ENCODE peak calls at places on chromosome 12, in five cellular contexts. One of them, this sample, is unnamed.
A peak's percentile ranks its signal among the peaks of the same experiment; 100 is the strongest.

GRCh38 chr12:76300297-76300665 is 47.9 kb downstream of the BBS10 start:
- DNase-seq in CD8-positive, alpha-beta memory T cell: no peak
- DNase-seq in fibroblast of lung: no peak
- DNase-seq in esophagus squamous epithelium: no peak
- DNase-seq in naive thymus-derived CD4-positive, alpha-beta T cell: no peak
- DNase-seq in this sample: no peak

GRCh38 chr12:91496337-91496736 is 313.7 kb upstream of the DCN start:
- DNase-seq in CD8-positive, alpha-beta memory T cell: no peak
- DNase-seq in fibroblast of lung: no peak
- DNase-seq in esophagus squamous epithelium: no peak
- DNase-seq in naive thymus-derived CD4-positive, alpha-beta T cell: no peak
- DNase-seq in this sample: no peak

GRCh38 chr12:53751336-53752191 is at the start of gene CISTR:
- DNase-seq in CD8-positive, alpha-beta memory T cell: no peak
- DNase-seq in fibroblast of lung: no peak
- DNase-seq in esophagus squamous epithelium: no peak
- DNase-seq in naive thymus-derived CD4-positive, alpha-beta T cell: no peak
- DNase-seq in this sample: no peak

GRCh38 chr12:26047401-26048226 is 77.2 kb downstream of the BHLHE41 start:
- DNase-seq in CD8-positive, alpha-beta memory T cell: no peak
- DNase-seq in fibroblast of lung: no peak
- DNase-seq in esophagus squamous epithelium: no peak
- DNase-seq in naive thymus-derived CD4-positive, alpha-beta T cell: no peak
- DNase-seq in this sample: no peak

GRCh38 chr12:3553681-3554546 is 62.9 kb downstream of the PRMT8 start:
- DNase-seq in CD8-positive, alpha-beta memory T cell: no peak
- DNase-seq in fibroblast of lung: no peak
- DNase-seq in esophagus squamous epithelium: no peak
- DNase-seq in naive thymus-derived CD4-positive, alpha-beta T cell: no peak
- DNase-seq in this sample: no peak

GRCh38 chr12:75329918-75330826 is at the start of gene CAPS2:
- DNase-seq in CD8-positive, alpha-beta memory T cell: peak; percentile 48
- DNase-seq in fibroblast of lung: peak; percentile 80
- DNase-seq in esophagus squamous epithelium: peak; percentile 13
- DNase-seq in naive thymus-derived CD4-positive, alpha-beta T cell: peak; percentile 35
- DNase-seq in this sample: peak; percentile 50

GRCh38 chr12:70830221-70831061 is 90.1 kb downstream of the PTPRR start:
- DNase-seq in CD8-positive, alpha-beta memory T cell: no peak
- DNase-seq in fibroblast of lung: no peak
- DNase-seq in esophagus squamous epithelium: no peak
- DNase-seq in naive thymus-derived CD4-positive, alpha-beta T cell: no peak
- DNase-seq in this sample: no peak

GRCh38 chr12:105020241-105020962 is 34.3 kb downstream of the NOPCHAP1 start:
- DNase-seq in CD8-positive, alpha-beta memory T cell: no peak
- DNase-seq in fibroblast of lung: no peak
- DNase-seq in esophagus squamous epithelium: no peak
- DNase-seq in naive thymus-derived CD4-positive, alpha-beta T cell: no peak
- DNase-seq in this sample: no peak

GRCh38 chr12:93019911-93020224 is 90.8 kb upstream of the EEA1 start:
- DNase-seq in CD8-positive, alpha-beta memory T cell: no peak
- DNase-seq in fibroblast of lung: no peak
- DNase-seq in esophagus squamous epithelium: no peak
- DNase-seq in naive thymus-derived CD4-positive, alpha-beta T cell: no peak
- DNase-seq in this sample: no peak
- H3K27ac ChIP-seq in CD8-positive, alpha-beta memory T cell: no peak overlapping the region
- H3K27ac ChIP-seq in fibroblast of lung: no peak overlapping the region
- H3K27ac ChIP-seq in esophagus squamous epithelium: peak overlapping the region; percentile 63
- H3K27ac ChIP-seq in naive thymus-derived CD4-positive, alpha-beta T cell: no peak overlapping the region
- H3K27ac ChIP-seq in this sample: peak overlapping the region; percentile 40

DNA sequence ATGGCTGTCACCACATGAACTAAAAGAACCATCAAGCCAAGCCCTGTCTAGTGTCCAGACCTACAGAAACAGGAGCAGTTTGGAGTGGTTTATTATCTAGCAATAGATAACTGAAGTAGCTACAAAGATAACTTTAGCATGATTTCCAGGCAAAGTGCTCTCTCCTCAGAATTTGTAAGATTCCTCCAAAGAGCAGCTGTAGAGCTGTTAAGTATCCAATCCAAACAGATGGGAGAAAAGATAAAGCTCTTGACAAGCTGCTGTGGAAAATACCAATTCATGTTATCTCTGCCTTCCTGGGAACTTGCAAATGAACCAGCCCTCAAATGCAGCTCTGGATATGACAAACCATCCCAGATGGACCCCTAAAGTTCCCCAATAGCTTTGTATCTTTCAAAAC is 78.9 kb upstream of the RESF1 start:
- DNase-seq in CD8-positive, alpha-beta memory T cell: no peak
- DNase-seq in fibroblast of lung: no peak
- DNase-seq in esophagus squamous epithelium: no peak
- DNase-seq in naive thymus-derived CD4-positive, alpha-beta T cell: no peak
- DNase-seq in this sample: no peak
- H3K27ac ChIP-seq in CD8-positive, alpha-beta memory T cell: no peak overlapping the region
- H3K27ac ChIP-seq in fibroblast of lung: no peak overlapping the region
- H3K27ac ChIP-seq in esophagus squamous epithelium: no peak overlapping the region
- H3K27ac ChIP-seq in naive thymus-derived CD4-positive, alpha-beta T cell: no peak overlapping the region
- H3K27ac ChIP-seq in this sample: no peak overlapping the region

GRCh38 chr12:1826867-1827705 is 6.7 kb downstream of the LRTM2 start:
- DNase-seq in CD8-positive, alpha-beta memory T cell: no peak
- DNase-seq in fibroblast of lung: no peak
- DNase-seq in esophagus squamous epithelium: no peak
- DNase-seq in naive thymus-derived CD4-positive, alpha-beta T cell: no peak
- DNase-seq in this sample: no peak

GRCh38 chr12:1830401-1830845 is 10.1 kb downstream of the LRTM2 start:
- DNase-seq in CD8-positive, alpha-beta memory T cell: no peak
- DNase-seq in fibroblast of lung: no peak
- DNase-seq in esophagus squamous epithelium: no peak
- DNase-seq in naive thymus-derived CD4-positive, alpha-beta T cell: no peak
- DNase-seq in this sample: no peak

GRCh38 chr12:1829306-1829900 is 9.0 kb downstream of the LRTM2 start:
- DNase-seq in CD8-positive, alpha-beta memory T cell: no peak
- DNase-seq in fibroblast of lung: no peak
- DNase-seq in esophagus squamous epithelium: no peak
- DNase-seq in naive thymus-derived CD4-positive, alpha-beta T cell: no peak
- DNase-seq in this sample: no peak

GRCh38 chr12:1827806-1828805 is 7.7 kb downstream of the LRTM2 start:
- DNase-seq in CD8-positive, alpha-beta memory T cell: no peak
- DNase-seq in fibroblast of lung: no peak
- DNase-seq in esophagus squamous epithelium: no peak
- DNase-seq in naive thymus-derived CD4-positive, alpha-beta T cell: no peak
- DNase-seq in this sample: no peak

GRCh38 chr12:1828863-1829262 is 8.5 kb downstream of the LRTM2 start:
- DNase-seq in CD8-positive, alpha-beta memory T cell: no peak
- DNase-seq in fibroblast of lung: no peak
- DNase-seq in esophagus squamous epithelium: no peak
- DNase-seq in naive thymus-derived CD4-positive, alpha-beta T cell: no peak
- DNase-seq in this sample: no peak
- H3K27ac ChIP-seq in CD8-positive, alpha-beta memory T cell: no peak overlapping the region
- H3K27ac ChIP-seq in fibroblast of lung: no peak overlapping the region
- H3K27ac ChIP-seq in esophagus squamous epithelium: no peak overlapping the region
- H3K27ac ChIP-seq in naive thymus-derived CD4-positive, alpha-beta T cell: no peak overlapping the region
- H3K27ac ChIP-seq in this sample: no peak overlapping the region

GRCh38 chr12:65646127-65646643 is 178.1 kb upstream of the HMGA2 start:
- DNase-seq in CD8-positive, alpha-beta memory T cell: no peak
- DNase-seq in fibroblast of lung: no peak
- DNase-seq in esophagus squamous epithelium: no peak
- DNase-seq in naive thymus-derived CD4-positive, alpha-beta T cell: no peak
- DNase-seq in this sample: no peak
- H3K27ac ChIP-seq in CD8-positive, alpha-beta memory T cell: no peak overlapping the region
- H3K27ac ChIP-seq in fibroblast of lung: no peak overlapping the region
- H3K27ac ChIP-seq in esophagus squamous epithelium: no peak overlapping the region
- H3K27ac ChIP-seq in naive thymus-derived CD4-positive, alpha-beta T cell: no peak overlapping the region
- H3K27ac ChIP-seq in this sample: peak overlapping the region; percentile 100

GRCh38 chr12:89781161-89781560 is 72.5 kb upstream of the ATP2B1 start:
- DNase-seq in CD8-positive, alpha-beta memory T cell: no peak
- DNase-seq in fibroblast of lung: no peak
- DNase-seq in esophagus squamous epithelium: no peak
- DNase-seq in naive thymus-derived CD4-positive, alpha-beta T cell: no peak
- DNase-seq in this sample: no peak
- H3K27ac ChIP-seq in CD8-positive, alpha-beta memory T cell: no peak overlapping the region
- H3K27ac ChIP-seq in fibroblast of lung: no peak overlapping the region
- H3K27ac ChIP-seq in esophagus squamous epithelium: no peak overlapping the region
- H3K27ac ChIP-seq in naive thymus-derived CD4-positive, alpha-beta T cell: no peak overlapping the region
- H3K27ac ChIP-seq in this sample: no peak overlapping the region

DNA sequence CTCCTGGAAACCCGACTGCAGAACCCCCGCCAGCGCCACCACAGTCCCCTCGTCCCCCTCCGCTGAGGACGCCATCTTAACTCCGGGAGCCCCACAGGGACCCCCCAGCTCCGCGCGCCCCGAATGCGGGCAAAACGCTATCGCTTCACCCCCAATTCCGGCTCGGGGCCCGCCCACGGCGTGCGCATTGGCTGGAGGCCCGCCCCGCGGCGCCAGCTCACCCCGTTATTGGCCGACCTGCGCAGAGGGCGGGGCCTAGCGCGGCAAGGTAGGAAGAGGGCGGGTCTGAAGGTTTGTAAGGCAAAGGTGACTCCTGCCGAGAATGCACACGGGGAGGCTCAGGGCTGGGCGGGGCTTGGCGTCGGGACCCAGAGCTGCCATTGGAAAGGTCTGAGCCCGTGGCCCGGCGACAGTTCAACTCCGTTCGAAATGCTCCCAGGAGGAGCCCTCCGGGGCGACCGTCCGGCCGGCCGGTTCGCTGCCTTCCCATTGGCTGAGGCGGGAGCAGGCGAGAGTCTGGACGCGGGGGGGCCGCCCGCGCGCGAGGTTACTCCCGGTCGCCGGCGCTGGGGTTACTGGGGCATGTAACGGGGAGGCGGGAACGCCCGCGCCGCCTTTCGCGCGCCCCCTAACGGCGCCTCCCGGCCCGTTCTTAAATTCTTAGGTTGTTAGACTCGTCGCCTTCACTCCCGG is at the start of gene LPCAT3:
- DNase-seq in CD8-positive, alpha-beta memory T cell: peak; percentile 99
- DNase-seq in fibroblast of lung: peak; percentile 92
- DNase-seq in esophagus squamous epithelium: peak; percentile 92
- DNase-seq in naive thymus-derived CD4-positive, alpha-beta T cell: peak; percentile 98
- DNase-seq in this sample: peak; percentile 84
- H3K27ac ChIP-seq in CD8-positive, alpha-beta memory T cell: peak within 1 kb of the TSS; percentile 86
- H3K27ac ChIP-seq in fibroblast of lung: peak within 1 kb of the TSS; percentile 57
- H3K27ac ChIP-seq in esophagus squamous epithelium: peak within 1 kb of the TSS; percentile 89
- H3K27ac ChIP-seq in naive thymus-derived CD4-positive, alpha-beta T cell: peak within 1 kb of the TSS; percentile 89
- H3K27ac ChIP-seq in this sample: peak within 1 kb of the TSS; percentile 85

GRCh38 chr12:13435535-13435934 is 239.0 kb downstream of the EMP1 start:
- DNase-seq in CD8-positive, alpha-beta memory T cell: no peak
- DNase-seq in fibroblast of lung: no peak
- DNase-seq in esophagus squamous epithelium: no peak
- DNase-seq in naive thymus-derived CD4-positive, alpha-beta T cell: no peak
- DNase-seq in this sample: no peak
- H3K27ac ChIP-seq in CD8-positive, alpha-beta memory T cell: no peak overlapping the region
- H3K27ac ChIP-seq in fibroblast of lung: no peak overlapping the region
- H3K27ac ChIP-seq in esophagus squamous epithelium: no peak overlapping the region
- H3K27ac ChIP-seq in naive thymus-derived CD4-positive, alpha-beta T cell: no peak overlapping the region
- H3K27ac ChIP-seq in this sample: no peak overlapping the region

GRCh38 chr12:24551368-24551767 is 397.5 kb downstream of the BCAT1 start:
- DNase-seq in CD8-positive, alpha-beta memory T cell: no peak
- DNase-seq in fibroblast of lung: no peak
- DNase-seq in esophagus squamous epithelium: no peak
- DNase-seq in naive thymus-derived CD4-positive, alpha-beta T cell: no peak
- DNase-seq in this sample: no peak

GRCh38 chr12:24544368-24544767 is 404.5 kb downstream of the BCAT1 start:
- DNase-seq in CD8-positive, alpha-beta memory T cell: no peak
- DNase-seq in fibroblast of lung: peak; percentile 45
- DNase-seq in esophagus squamous epithelium: no peak
- DNase-seq in naive thymus-derived CD4-positive, alpha-beta T cell: no peak
- DNase-seq in this sample: no peak

GRCh38 chr12:24541193-24541871 is 407.6 kb downstream of the BCAT1 start:
- DNase-seq in CD8-positive, alpha-beta memory T cell: no peak
- DNase-seq in fibroblast of lung: no peak
- DNase-seq in esophagus squamous epithelium: no peak
- DNase-seq in naive thymus-derived CD4-positive, alpha-beta T cell: no peak
- DNase-seq in this sample: no peak

GRCh38 chr12:24546661-24547060 is 402.2 kb downstream of the BCAT1 start:
- DNase-seq in CD8-positive, alpha-beta memory T cell: no peak
- DNase-seq in fibroblast of lung: no peak
- DNase-seq in esophagus squamous epithelium: no peak
- DNase-seq in naive thymus-derived CD4-positive, alpha-beta T cell: no peak
- DNase-seq in this sample: no peak

GRCh38 chr12:24546084-24546483 is 402.8 kb downstream of the BCAT1 start:
- DNase-seq in CD8-positive, alpha-beta memory T cell: no peak
- DNase-seq in fibroblast of lung: no peak
- DNase-seq in esophagus squamous epithelium: no peak
- DNase-seq in naive thymus-derived CD4-positive, alpha-beta T cell: no peak
- DNase-seq in this sample: no peak
- H3K27ac ChIP-seq in CD8-positive, alpha-beta memory T cell: no peak overlapping the region
- H3K27ac ChIP-seq in fibroblast of lung: no peak overlapping the region
- H3K27ac ChIP-seq in esophagus squamous epithelium: no peak overlapping the region
- H3K27ac ChIP-seq in naive thymus-derived CD4-positive, alpha-beta T cell: no peak overlapping the region
- H3K27ac ChIP-seq in this sample: no peak overlapping the region

GRCh38 chr12:52086944-52087835 is 7.7 kb downstream of the SMIM41 start:
- DNase-seq in CD8-positive, alpha-beta memory T cell: no peak
- DNase-seq in fibroblast of lung: no peak
- DNase-seq in esophagus squamous epithelium: no peak
- DNase-seq in naive thymus-derived CD4-positive, alpha-beta T cell: no peak
- DNase-seq in this sample: no peak

GRCh38 chr12:52086366-52086765 is 6.9 kb downstream of the SMIM41 start:
- DNase-seq in CD8-positive, alpha-beta memory T cell: no peak
- DNase-seq in fibroblast of lung: no peak
- DNase-seq in esophagus squamous epithelium: no peak
- DNase-seq in naive thymus-derived CD4-positive, alpha-beta T cell: no peak
- DNase-seq in this sample: no peak

GRCh38 chr12:52090291-52090690 is 10.8 kb downstream of the SMIM41 start:
- DNase-seq in CD8-positive, alpha-beta memory T cell: no peak
- DNase-seq in fibroblast of lung: no peak
- DNase-seq in esophagus squamous epithelium: no peak
- DNase-seq in naive thymus-derived CD4-positive, alpha-beta T cell: no peak
- DNase-seq in this sample: no peak

GRCh38 chr12:52089491-52089890 is 10.0 kb downstream of the SMIM41 start:
- DNase-seq in CD8-positive, alpha-beta memory T cell: no peak
- DNase-seq in fibroblast of lung: no peak
- DNase-seq in esophagus squamous epithelium: no peak
- DNase-seq in naive thymus-derived CD4-positive, alpha-beta T cell: no peak
- DNase-seq in this sample: no peak

DNA sequence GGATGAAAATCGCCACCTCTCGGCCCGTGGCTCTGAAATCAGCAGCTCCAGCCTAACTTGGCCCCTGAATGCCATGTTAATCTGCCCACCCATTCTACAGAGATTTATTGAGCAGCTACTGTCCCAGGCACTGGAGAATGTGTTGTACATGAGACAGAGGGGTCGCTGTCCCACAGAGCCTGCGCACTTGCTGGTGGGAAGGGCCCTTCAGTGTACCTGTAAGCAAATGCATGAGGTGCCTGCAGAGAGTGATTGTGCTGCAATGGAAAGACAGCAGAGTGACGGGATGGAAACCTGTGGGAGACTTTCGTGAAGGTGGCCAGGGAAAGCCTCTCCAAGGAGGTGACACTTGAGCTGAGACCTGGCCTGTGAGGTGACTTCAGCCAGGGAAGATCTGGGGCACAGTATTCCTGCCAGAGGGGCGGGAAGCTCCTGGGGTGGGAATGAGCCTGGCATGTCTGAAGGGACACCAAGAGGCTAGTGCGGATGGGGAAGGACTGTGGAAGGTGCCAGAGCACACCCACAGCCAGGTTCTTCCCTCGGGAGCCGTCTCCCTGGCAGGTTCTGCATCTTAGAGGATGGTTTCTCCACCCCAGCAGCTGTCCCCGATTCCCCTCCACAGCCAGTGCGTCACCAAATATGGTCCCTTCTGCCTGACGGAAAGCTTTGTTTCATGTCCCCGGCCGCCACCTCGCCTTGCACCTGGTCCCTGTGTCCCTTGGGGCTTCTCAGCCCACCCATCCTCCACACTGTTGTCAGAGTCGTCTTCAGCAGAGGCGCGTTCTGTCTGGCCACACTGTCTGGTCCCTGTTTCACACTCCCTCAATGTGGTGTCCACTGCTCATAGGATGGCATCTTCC is 8.7 kb downstream of the SMIM41 start:
- DNase-seq in CD8-positive, alpha-beta memory T cell: no peak
- DNase-seq in fibroblast of lung: no peak
- DNase-seq in esophagus squamous epithelium: no peak
- DNase-seq in naive thymus-derived CD4-positive, alpha-beta T cell: no peak
- DNase-seq in this sample: no peak
- H3K27ac ChIP-seq in CD8-positive, alpha-beta memory T cell: no peak overlapping the region
- H3K27ac ChIP-seq in fibroblast of lung: no peak overlapping the region
- H3K27ac ChIP-seq in esophagus squamous epithelium: no peak overlapping the region
- H3K27ac ChIP-seq in naive thymus-derived CD4-positive, alpha-beta T cell: no peak overlapping the region
- H3K27ac ChIP-seq in this sample: no peak overlapping the region